ENCODE peak calls at places on chromosomes 7 and 10, in four cellular contexts. F is amniotic epithelial cell; B is astrocyte of the cerebellum; Q is stimulated activated naive B cell treated with anti-CD40 and anti-IgM and Interleukin-4, amounts not matched to agents 10 μg/mL and 1 μg/mL and 100 μg/mL, for 72 hours. P is an unnamed sample.

GRCh38 chr10:123252779-123253178 is 98.6 kb downstream of the BUB3 start:
- DNase-seq in B (no peak), F (no peak), Q (no peak), P (no peak)

GRCh38 chr10:79944428-79945395 is 4.2 kb downstream of the SFTPD start:
- DNase-seq in Q (no peak), F (no peak), B (no peak), P (no peak)

GRCh38 chr10:114538544-114538906 is 119.5 kb downstream of the ABLIM1 start:
- DNase-seq in Q (no peak), F (no peak), B (no peak), P (no peak)

GRCh38 chr7:47375121-47375551 is 206.8 kb downstream of the TNS3 start:
- DNase-seq in Q (no peak), B (peak; percentile 72), F (peak; percentile 23), P (no peak)

GRCh38 chr10:22252801-22253577 is 35.2 kb upstream of the EBLN1 start:
- DNase-seq in F (peak; percentile 11), Q (peak; percentile 46), B (no peak), P (peak; percentile 62)

GRCh38 chr10:132590752-132591121 is 53.1 kb downstream of the INPP5A start:
- DNase-seq in Q (no peak), B (no peak), F (no peak), P (no peak)

GRCh38 chr7:14859267-14859666 is 43.3 kb downstream of the DGKB start:
- DNase-seq in B (no peak), Q (no peak), F (no peak), P (no peak)

GRCh38 chr10:97459111-97459510 is 13.1 kb downstream of the ZDHHC16 start:
- DNase-seq in F (no peak), Q (no peak), B (no peak), P (no peak)

GRCh38 chr7:28549998-28550397 is 137.7 kb downstream of the CREB5 start:
- DNase-seq in F (no peak), Q (no peak), B (no peak), P (no peak)

GRCh38 chr7:158595068-158595467 is 7.4 kb upstream of the PTPRN2 start:
- DNase-seq in B (peak; percentile 8), Q (no peak), F (peak; percentile 24), P (peak; percentile 38)

GRCh38 chr7:28804990-28805389 is 153.1 kb downstream of the TRIL start:
- DNase-seq in B (peak; percentile 65), Q (no peak), F (peak; percentile 48), P (no peak)

GRCh38 chr7:131602994-131603372 is 46.6 kb upstream of the PODXL start:
- DNase-seq in B (no peak), Q (no peak), F (peak; percentile 69), P (no peak)

GRCh38 chr10:133405272-133405671 is 11.3 kb downstream of the MTG1 start:
- DNase-seq in B (no peak), F (peak; percentile 21), Q (no peak), P (no peak)

GRCh38 chr10:73908853-73909611 is 1.9 kb upstream of the PLAU start:
- DNase-seq in Q (peak; percentile 65), B (peak; percentile 89), F (peak; percentile 96), P (peak; percentile 79)

P was measured in GM06990.